ENCODE peak calls at places on chromosomes 5 and 9, in ten cellular contexts. One of them, this sample, is unnamed.

GRCh38 chr5:45414620-45415551 is 281.3 kb downstream of the HCN1 start:
- DNase-seq in fibroblast of mammary gland: no peak
- DNase-seq in osteocyte: no peak
- DNase-seq in CD4-positive, alpha-beta T cell: no peak
- DNase-seq in NCI-H748 treated with DMSO at 0.1 percent for 48 hours: no peak
- DNase-seq in stimulated activated naive CD4-positive, alpha-beta T cell: no peak
- DNase-seq in germinal center: no peak
- DNase-seq in EL: no peak
- DNase-seq in GM23248: no peak
- DNase-seq in foreskin melanocyte: no peak
- DNase-seq in this sample: no peak

GRCh38 chr5:129094924-129095797 is 612 bp downstream of the ISOC1 start:
- DNase-seq in fibroblast of mammary gland: peak
- DNase-seq in osteocyte: peak
- DNase-seq in CD4-positive, alpha-beta T cell: no peak
- DNase-seq in NCI-H748 treated with DMSO at 0.1 percent for 48 hours: peak
- DNase-seq in stimulated activated naive CD4-positive, alpha-beta T cell: peak
- DNase-seq in germinal center: peak
- DNase-seq in EL: peak
- DNase-seq in GM23248: peak
- DNase-seq in foreskin melanocyte: peak
- DNase-seq in this sample: peak

GRCh38 chr9:128689820-128690683 is 1.0 kb downstream of the SET start:
- DNase-seq in fibroblast of mammary gland: peak
- DNase-seq in osteocyte: no peak
- DNase-seq in CD4-positive, alpha-beta T cell: peak
- DNase-seq in NCI-H748 treated with DMSO at 0.1 percent for 48 hours: no peak
- DNase-seq in stimulated activated naive CD4-positive, alpha-beta T cell: peak
- DNase-seq in germinal center: peak
- DNase-seq in EL: peak
- DNase-seq in GM23248: peak
- DNase-seq in foreskin melanocyte: no peak
- DNase-seq in this sample: peak

GRCh38 chr5:35183243-35183955 is 46.9 kb downstream of the PRLR start:
- DNase-seq in fibroblast of mammary gland: peak
- DNase-seq in osteocyte: no peak
- DNase-seq in CD4-positive, alpha-beta T cell: no peak
- DNase-seq in NCI-H748 treated with DMSO at 0.1 percent for 48 hours: peak
- DNase-seq in stimulated activated naive CD4-positive, alpha-beta T cell: no peak
- DNase-seq in germinal center: peak
- DNase-seq in EL: peak
- DNase-seq in GM23248: peak
- DNase-seq in foreskin melanocyte: peak
- DNase-seq in this sample: no peak

GRCh38 chr5:20972419-20972925 is 984.5 kb upstream of the CDH18 start:
- DNase-seq in fibroblast of mammary gland: peak
- DNase-seq in osteocyte: no peak
- DNase-seq in CD4-positive, alpha-beta T cell: no peak
- DNase-seq in NCI-H748 treated with DMSO at 0.1 percent for 48 hours: peak
- DNase-seq in stimulated activated naive CD4-positive, alpha-beta T cell: no peak
- DNase-seq in germinal center: no peak
- DNase-seq in EL: no peak
- DNase-seq in GM23248: no peak
- DNase-seq in foreskin melanocyte: peak
- DNase-seq in this sample: no peak

GRCh38 chr5:125874717-125875116 is 548.5 kb upstream of the GRAMD2B start:
- DNase-seq in fibroblast of mammary gland: no peak
- DNase-seq in osteocyte: no peak
- DNase-seq in CD4-positive, alpha-beta T cell: no peak
- DNase-seq in NCI-H748 treated with DMSO at 0.1 percent for 48 hours: no peak
- DNase-seq in stimulated activated naive CD4-positive, alpha-beta T cell: no peak
- DNase-seq in germinal center: no peak
- DNase-seq in EL: no peak
- DNase-seq in GM23248: no peak
- DNase-seq in foreskin melanocyte: no peak
- DNase-seq in this sample: no peak

GRCh38 chr5:9956725-9957124 is 293.0 kb downstream of the ATPSCKMT start:
- DNase-seq in fibroblast of mammary gland: no peak
- DNase-seq in osteocyte: no peak
- DNase-seq in CD4-positive, alpha-beta T cell: no peak
- DNase-seq in NCI-H748 treated with DMSO at 0.1 percent for 48 hours: no peak
- DNase-seq in stimulated activated naive CD4-positive, alpha-beta T cell: no peak
- DNase-seq in germinal center: no peak
- DNase-seq in EL: no peak
- DNase-seq in GM23248: no peak
- DNase-seq in foreskin melanocyte: no peak
- DNase-seq in this sample: no peak

GRCh38 chr5:146540421-146540820 is 24.4 kb upstream of the GPR151 start:
- DNase-seq in fibroblast of mammary gland: peak
- DNase-seq in osteocyte: no peak
- DNase-seq in CD4-positive, alpha-beta T cell: no peak
- DNase-seq in NCI-H748 treated with DMSO at 0.1 percent for 48 hours: no peak
- DNase-seq in stimulated activated naive CD4-positive, alpha-beta T cell: no peak
- DNase-seq in germinal center: no peak
- DNase-seq in EL: peak
- DNase-seq in GM23248: peak
- DNase-seq in foreskin melanocyte: no peak
- DNase-seq in this sample: no peak

GRCh38 chr5:57221049-57221568 is 47.2 kb downstream of the GPBP1 start:
- DNase-seq in fibroblast of mammary gland: peak
- DNase-seq in osteocyte: no peak
- DNase-seq in CD4-positive, alpha-beta T cell: no peak
- DNase-seq in NCI-H748 treated with DMSO at 0.1 percent for 48 hours: peak
- DNase-seq in stimulated activated naive CD4-positive, alpha-beta T cell: no peak
- DNase-seq in germinal center: peak
- DNase-seq in EL: peak
- DNase-seq in GM23248: peak
- DNase-seq in foreskin melanocyte: peak
- DNase-seq in this sample: no peak

GRCh38 chr9:1055156-1055555 is 5.0 kb downstream of the DMRT2 start:
- DNase-seq in fibroblast of mammary gland: no peak
- DNase-seq in osteocyte: no peak
- DNase-seq in CD4-positive, alpha-beta T cell: no peak
- DNase-seq in NCI-H748 treated with DMSO at 0.1 percent for 48 hours: no peak
- DNase-seq in stimulated activated naive CD4-positive, alpha-beta T cell: no peak
- DNase-seq in germinal center: no peak
- DNase-seq in EL: no peak
- DNase-seq in GM23248: no peak
- DNase-seq in foreskin melanocyte: no peak
- DNase-seq in this sample: no peak

GRCh38 chr9:36091028-36091953 is 45.2 kb upstream of the GLIPR2 start:
- DNase-seq in fibroblast of mammary gland: peak
- DNase-seq in osteocyte: no peak
- DNase-seq in CD4-positive, alpha-beta T cell: no peak
- DNase-seq in NCI-H748 treated with DMSO at 0.1 percent for 48 hours: no peak
- DNase-seq in stimulated activated naive CD4-positive, alpha-beta T cell: no peak
- DNase-seq in germinal center: no peak
- DNase-seq in EL: peak
- DNase-seq in GM23248: peak
- DNase-seq in foreskin melanocyte: no peak
- DNase-seq in this sample: no peak

GRCh38 chr5:76690704-76691469 is 25.0 kb upstream of the F2R start:
- DNase-seq in fibroblast of mammary gland: peak
- DNase-seq in osteocyte: no peak
- DNase-seq in CD4-positive, alpha-beta T cell: no peak
- DNase-seq in NCI-H748 treated with DMSO at 0.1 percent for 48 hours: no peak
- DNase-seq in stimulated activated naive CD4-positive, alpha-beta T cell: no peak
- DNase-seq in germinal center: no peak
- DNase-seq in EL: peak
- DNase-seq in GM23248: peak
- DNase-seq in foreskin melanocyte: peak
- DNase-seq in this sample: no peak

GRCh38 chr9:129197978-129198736 is 20.1 kb upstream of the IER5L start:
- DNase-seq in fibroblast of mammary gland: peak
- DNase-seq in osteocyte: no peak
- DNase-seq in CD4-positive, alpha-beta T cell: no peak
- DNase-seq in NCI-H748 treated with DMSO at 0.1 percent for 48 hours: no peak
- DNase-seq in stimulated activated naive CD4-positive, alpha-beta T cell: no peak
- DNase-seq in germinal center: no peak
- DNase-seq in EL: peak
- DNase-seq in GM23248: peak
- DNase-seq in foreskin melanocyte: peak
- DNase-seq in this sample: no peak

GRCh38 chr9:90773593-90773992 is 28.0 kb upstream of the SYK start:
- DNase-seq in fibroblast of mammary gland: no peak
- DNase-seq in osteocyte: no peak
- DNase-seq in CD4-positive, alpha-beta T cell: no peak
- DNase-seq in NCI-H748 treated with DMSO at 0.1 percent for 48 hours: peak
- DNase-seq in stimulated activated naive CD4-positive, alpha-beta T cell: no peak
- DNase-seq in germinal center: peak
- DNase-seq in EL: no peak
- DNase-seq in GM23248: peak
- DNase-seq in foreskin melanocyte: no peak
- DNase-seq in this sample: no peak

GRCh38 chr9:132614324-132614723 is 31.9 kb downstream of the BARHL1 start:
- DNase-seq in fibroblast of mammary gland: no peak
- DNase-seq in osteocyte: no peak
- DNase-seq in CD4-positive, alpha-beta T cell: no peak
- DNase-seq in NCI-H748 treated with DMSO at 0.1 percent for 48 hours: no peak
- DNase-seq in stimulated activated naive CD4-positive, alpha-beta T cell: no peak
- DNase-seq in germinal center: no peak
- DNase-seq in EL: no peak
- DNase-seq in GM23248: no peak
- DNase-seq in foreskin melanocyte: no peak
- DNase-seq in this sample: no peak